ENCODE peak calls at places on chromosomes 4 and X, in six cellular contexts. Q is GM06990, B is stomach, T is HL-60, D is IMR-90, W is cardiac fibroblast. C is an unnamed sample.

GRCh38 chr4:13541720-13542576 is 2.4 kb downstream of the NKX3-2 start:
- DNase-seq in T (no peak), W (no peak), D (no peak), B (no peak), Q (no peak), C (no peak)

GRCh38 chr4:24118031-24118430 is 228.2 kb upstream of the PPARGC1A start:
- DNase-seq in D (peak), B (no peak), Q (no peak), T (no peak), W (no peak), C (no peak)

GRCh38 chr4:126973201-126973600 is 659.6 kb upstream of the INTU start:
- DNase-seq in B (no peak), W (peak), T (no peak), Q (no peak), D (no peak), C (no peak)

GRCh38 chr4:168701061-168701460 is 204.2 kb downstream of the PALLD start:
- DNase-seq in W (no peak), Q (no peak), T (no peak), D (no peak), B (no peak), C (no peak)

GRCh38 chr4:21790437-21791029 is 158.0 kb downstream of the KCNIP4 start:
- DNase-seq in B (no peak), T (no peak), D (peak), Q (no peak), W (peak), C (no peak)

GRCh38 chrX:79133897-79134296 is 10.6 kb upstream of the GPR174 start:
- DNase-seq in T (no peak), W (no peak), B (no peak), D (no peak), Q (no peak), C (no peak)

GRCh38 chrX:11129546-11129945 is 18.4 kb downstream of the HCCS start:
- DNase-seq in T (no peak), W (no peak), D (no peak), B (no peak), Q (no peak), C (no peak)

GRCh38 chr4:95572304-95572991 is 23.7 kb upstream of the UNC5C start:
- DNase-seq in B (peak), W (peak), T (peak), Q (no peak), D (no peak), C (peak)

GRCh38 chr4:126890994-126891393 is 741.8 kb upstream of the INTU start:
- DNase-seq in W (no peak), Q (no peak), T (no peak), D (peak), B (no peak), C (no peak)

GRCh38 chrX:53089224-53089842 is 4.6 kb upstream of the KANTR start:
- DNase-seq in D (peak), T (peak), B (peak), Q (no peak), W (peak), C (no peak)

GRCh38 chr4:181593703-181594102 is 649.5 kb upstream of the TENM3 start:
- DNase-seq in T (no peak), Q (no peak), D (no peak), B (no peak), W (no peak), C (no peak)

GRCh38 chr4:78299565-78299972 is 242.4 kb downstream of the FRAS1 start:
- DNase-seq in D (peak), W (peak), Q (no peak), B (peak), T (no peak), C (no peak)

GRCh38 chr4:84579410-84579791 is 3.5 kb upstream of the CDS1 start:
- DNase-seq in B (no peak), D (no peak), W (no peak), T (no peak), Q (no peak), C (no peak)

GRCh38 chrX:11364835-11365234 is 71.6 kb downstream of the AMELX start:
- DNase-seq in B (no peak), W (no peak), Q (no peak), T (no peak), D (no peak), C (no peak)

GRCh38 chrX:7147431-7147977 is at the start of gene STS:
- DNase-seq in B (peak), D (peak), T (peak), W (peak), Q (no peak), C (no peak)

GRCh38 chr4:140212171-140212570 is 58.2 kb upstream of the MAML3 start:
- DNase-seq in Q (no peak), W (no peak), B (no peak), D (no peak), T (no peak), C (no peak)

GRCh38 chr4:102616661-102617060 is 115.5 kb downstream of the NFKB1 start:
- DNase-seq in W (no peak), T (no peak), Q (no peak), D (no peak), B (no peak), C (no peak)

GRCh38 chrX:40175416-40176255 is 77.9 kb upstream of the BCOR start:
- DNase-seq in D (no peak), W (peak), B (peak), Q (peak), T (peak), C (no peak)

GRCh38 chr4:5751918-5752802 is 41.2 kb downstream of the EVC start:
- DNase-seq in D (peak), W (peak), Q (no peak), T (no peak), B (no peak), C (peak)

GRCh38 chr4:25575581-25575980 is 80.1 kb upstream of the SLC34A2 start:
- DNase-seq in D (no peak), Q (no peak), B (no peak), T (no peak), W (no peak), C (no peak)

GRCh38 chr4:65669008-65669971 is 999 bp downstream of the EPHA5 start:
- DNase-seq in T (no peak), Q (no peak), W (peak), D (no peak), B (no peak), C (no peak)

GRCh38 chr4:1060121-1060520 is 48.7 kb downstream of the FGFRL1 start:
- DNase-seq in W (no peak), B (no peak), Q (no peak), T (no peak), D (no peak), C (no peak)

GRCh38 chr4:173415885-173416658 is 17.2 kb upstream of the SCRG1 start:
- DNase-seq in T (peak), W (no peak), D (no peak), Q (no peak), B (peak), C (no peak)

GRCh38 chrX:31245714-31246113 is 173.9 kb upstream of the FTHL17 start:
- DNase-seq in W (no peak), T (no peak), B (no peak), D (no peak), Q (no peak), C (no peak)

GRCh38 chrX:40012800-40013682 is 84.7 kb downstream of the BCOR start:
- DNase-seq in B (peak), W (peak), T (peak), D (peak), Q (peak), C (no peak)

GRCh38 chrX:70452143-70452733 is 7.6 kb downstream of the DLG3 start:
- DNase-seq in D (peak), T (no peak), B (peak), W (peak), Q (peak), C (no peak)

GRCh38 chr4:185761352-185762235 is 50.4 kb downstream of the SORBS2 start:
- DNase-seq in B (no peak), W (peak), Q (no peak), T (no peak), D (no peak), C (no peak)
- H3K4me3 ChIP-seq in B (no peak), W (no peak), Q (no peak), T (no peak), D (no peak), C (no peak)

DNA sequence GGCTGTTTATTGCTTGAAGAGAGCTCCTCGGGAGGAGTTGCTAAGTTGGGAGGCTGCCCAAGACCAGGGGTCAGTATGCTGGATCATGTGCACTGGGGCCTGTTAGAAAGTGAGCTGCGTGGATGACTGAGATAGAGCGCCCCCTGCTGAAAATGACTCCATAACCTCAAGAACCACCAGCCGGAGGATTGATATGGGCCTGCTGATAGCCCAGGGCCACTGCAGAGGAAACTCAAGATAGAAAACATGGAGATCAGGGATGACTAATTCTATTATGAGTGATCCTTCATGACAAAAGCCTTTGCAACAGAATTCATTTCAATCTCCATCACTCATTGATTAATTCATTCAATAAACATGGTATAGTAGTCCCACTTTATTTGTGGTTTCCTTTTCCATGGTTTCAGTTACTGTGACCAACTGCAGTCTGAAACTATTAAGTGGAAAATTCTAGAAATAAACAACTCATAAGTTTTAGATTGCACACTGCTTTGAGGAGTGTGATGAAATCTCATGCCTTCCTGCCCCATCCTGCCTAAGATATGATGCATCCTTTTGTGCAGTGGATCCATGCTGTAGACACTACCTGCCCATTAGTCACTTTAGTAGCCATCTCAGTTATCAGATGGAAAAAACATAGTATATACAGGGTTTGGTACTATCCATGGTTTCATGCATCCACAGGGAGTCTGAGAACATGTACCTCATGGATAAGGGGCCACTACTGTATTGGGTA is 126.7 kb upstream of the MBNL3 start:
- DNase-seq in D (peak), B (peak), Q (no peak), T (peak), W (peak), C (no peak)
- TF ChIP-seq CTCF in D (peak), B (peak), Q (peak), T (no peak), W (peak), C (peak)

DNA sequence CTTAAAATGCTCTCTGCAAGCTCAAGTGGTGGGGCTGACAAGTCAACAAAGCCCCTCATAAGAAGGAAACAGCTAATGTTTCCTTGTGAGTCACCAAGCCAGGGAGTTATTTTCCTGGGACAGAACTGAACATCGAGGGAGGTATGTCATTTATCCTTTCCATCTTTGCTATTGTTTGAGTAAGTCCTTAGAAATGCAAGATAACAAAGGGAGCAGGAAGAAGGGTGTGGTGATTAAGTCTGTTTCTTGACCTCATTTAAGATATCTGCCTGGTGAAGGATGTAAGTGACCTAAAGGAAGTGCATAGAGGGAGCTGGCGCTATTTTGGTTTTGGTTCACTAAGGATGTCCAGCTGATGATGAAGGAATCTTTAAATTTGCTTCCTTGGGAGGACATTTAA is 39.9 kb downstream of the ATG4A start:
- DNase-seq in B (no peak), Q (no peak), D (peak), T (no peak), W (peak), C (no peak)
- H3K4me3 ChIP-seq in B (no peak), Q (no peak), D (no peak), T (no peak), W (no peak), C (no peak)

DNA sequence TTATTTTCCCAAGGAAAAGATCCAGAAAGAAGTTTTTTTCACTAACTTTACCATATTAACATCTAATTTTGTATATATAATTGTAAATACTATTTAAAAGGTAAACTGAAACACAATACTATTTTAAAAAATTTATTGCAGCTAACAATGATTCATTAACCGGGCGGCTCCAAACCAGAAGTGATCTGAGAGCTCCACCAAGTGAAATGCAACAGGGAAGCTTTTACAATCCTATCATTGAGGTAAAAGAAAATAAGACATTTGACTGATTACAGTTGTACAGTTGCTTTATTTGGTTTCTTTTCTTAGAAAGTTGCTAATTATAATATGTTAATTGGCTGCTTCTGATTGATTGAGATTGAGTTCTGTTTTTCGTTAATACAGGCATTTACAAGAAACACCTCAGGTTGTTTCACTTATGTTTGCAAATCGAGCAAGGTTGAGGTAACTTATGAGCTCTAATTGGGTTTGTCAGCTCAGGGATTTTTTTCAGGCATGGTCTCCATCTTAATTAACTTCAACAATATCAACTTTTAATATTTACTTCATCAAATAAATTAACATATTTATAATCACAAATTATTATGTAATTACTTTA is 220.2 kb upstream of the UGT8 start:
- DNase-seq in B (no peak), W (peak), Q (no peak), T (no peak), D (peak), C (no peak)
- TF ChIP-seq CTCF in B (no peak), W (peak), Q (no peak), T (no peak), D (peak), C (peak)

GRCh38 chr4:3342182-3342854 is 49.5 kb downstream of the RGS12 start:
- DNase-seq in D (peak), W (peak), Q (no peak), T (no peak), B (no peak), C (no peak)
- H3K4me3 ChIP-seq in D (peak), W (no peak), Q (no peak), T (no peak), B (no peak), C (no peak)